ENCODE peak calls at places on chromosomes 13 and 19, in four cellular contexts. One of them, this sample, is unnamed.

GRCh38 chr19:33471111-33471996 is 50.2 kb downstream of the PEPD start:
- DNase-seq in Peyer's patch: no peak
- DNase-seq in cardiac muscle cell: no peak
- DNase-seq in PC-3: no peak
- DNase-seq in this sample: no peak

GRCh38 chr19:14112051-14112808 is 5.3 kb downstream of the PRKACA start:
- DNase-seq in Peyer's patch: no peak
- DNase-seq in cardiac muscle cell: peak
- DNase-seq in PC-3: no peak
- DNase-seq in this sample: no peak

GRCh38 chr13:50179977-50180376 is 164.7 kb downstream of the KCNRG start:
- DNase-seq in cardiac muscle cell: no peak
- DNase-seq in Peyer's patch: no peak
- DNase-seq in PC-3: no peak
- DNase-seq in this sample: no peak

GRCh38 chr19:17943284-17944221 is 10.7 kb downstream of the CCDC124 start:
- DNase-seq in PC-3: no peak
- DNase-seq in cardiac muscle cell: no peak
- DNase-seq in Peyer's patch: no peak
- DNase-seq in this sample: peak

GRCh38 chr13:76297331-76297730 is 588.9 kb downstream of the KCTD12 start:
- DNase-seq in cardiac muscle cell: no peak
- DNase-seq in PC-3: no peak
- DNase-seq in Peyer's patch: no peak
- DNase-seq in this sample: no peak

GRCh38 chr19:55044286-55044685 is 6.2 kb upstream of the GP6 start:
- DNase-seq in cardiac muscle cell: no peak
- DNase-seq in PC-3: no peak
- DNase-seq in Peyer's patch: no peak
- DNase-seq in this sample: no peak

GRCh38 chr13:74325106-74325505 is 190.9 kb upstream of the KLF12 start:
- DNase-seq in cardiac muscle cell: peak
- DNase-seq in Peyer's patch: no peak
- DNase-seq in PC-3: peak
- DNase-seq in this sample: peak

GRCh38 chr13:74841123-74841522 is 640.8 kb downstream of the TBC1D4 start:
- DNase-seq in PC-3: no peak
- DNase-seq in cardiac muscle cell: no peak
- DNase-seq in Peyer's patch: no peak
- DNase-seq in this sample: no peak

GRCh38 chr13:114314074-114314912 is at the start of gene CHAMP1:
- DNase-seq in PC-3: peak
- DNase-seq in Peyer's patch: peak
- DNase-seq in cardiac muscle cell: peak
- DNase-seq in this sample: peak

GRCh38 chr13:65789815-65790214 is 1440.3 kb downstream of the PCDH9 start:
- DNase-seq in cardiac muscle cell: peak
- DNase-seq in Peyer's patch: no peak
- DNase-seq in PC-3: peak
- DNase-seq in this sample: peak

GRCh38 chr13:28329395-28330158 is 165.4 kb downstream of the FLT1 start:
- DNase-seq in cardiac muscle cell: peak
- DNase-seq in Peyer's patch: no peak
- DNase-seq in PC-3: peak
- DNase-seq in this sample: peak

GRCh38 chr13:67474114-67474513 is 244.0 kb upstream of the PCDH9 start:
- DNase-seq in Peyer's patch: no peak
- DNase-seq in cardiac muscle cell: no peak
- DNase-seq in PC-3: no peak
- DNase-seq in this sample: no peak

GRCh38 chr13:108527849-108528248 is 101.6 kb upstream of the MYO16 start:
- DNase-seq in PC-3: no peak
- DNase-seq in cardiac muscle cell: no peak
- DNase-seq in Peyer's patch: no peak
- DNase-seq in this sample: no peak

GRCh38 chr19:50636317-50637085 is 3.2 kb downstream of the SYT3 start:
- DNase-seq in cardiac muscle cell: no peak
- DNase-seq in Peyer's patch: no peak
- DNase-seq in PC-3: no peak
- DNase-seq in this sample: no peak

GRCh38 chr19:30206187-30206586 is 166.0 kb upstream of the ZNF536 start:
- DNase-seq in PC-3: no peak
- DNase-seq in cardiac muscle cell: no peak
- DNase-seq in Peyer's patch: no peak
- DNase-seq in this sample: no peak

GRCh38 chr13:19329365-19329764 is 147.7 kb upstream of the TUBA3C start:
- DNase-seq in PC-3: no peak
- DNase-seq in cardiac muscle cell: no peak
- DNase-seq in Peyer's patch: no peak
- DNase-seq in this sample: no peak

GRCh38 chr19:5913739-5914357 is at the start of gene CAPS:
- DNase-seq in PC-3: peak
- DNase-seq in cardiac muscle cell: peak
- DNase-seq in Peyer's patch: no peak
- DNase-seq in this sample: peak

GRCh38 chr13:93847162-93847561 is 620.6 kb downstream of the GPC6 start:
- DNase-seq in Peyer's patch: no peak
- DNase-seq in cardiac muscle cell: peak
- DNase-seq in PC-3: peak
- DNase-seq in this sample: peak

GRCh38 chr19:46489445-46490272 is 6.0 kb downstream of the PNMA8B start:
- DNase-seq in PC-3: no peak
- DNase-seq in Peyer's patch: peak
- DNase-seq in cardiac muscle cell: peak
- DNase-seq in this sample: peak

GRCh38 chr19:53101518-53101917 is 1.7 kb downstream of the ZNF160 start:
- DNase-seq in Peyer's patch: no peak
- DNase-seq in PC-3: peak
- DNase-seq in cardiac muscle cell: peak
- DNase-seq in this sample: peak

GRCh38 chr13:40456979-40457553 is 209.4 kb downstream of the FOXO1 start:
- DNase-seq in PC-3: no peak
- DNase-seq in cardiac muscle cell: no peak
- DNase-seq in Peyer's patch: peak
- DNase-seq in this sample: no peak

GRCh38 chr19:32901504-32902161 is 32.1 kb upstream of the SLC7A9 start:
- DNase-seq in PC-3: peak
- DNase-seq in cardiac muscle cell: no peak
- DNase-seq in Peyer's patch: no peak
- DNase-seq in this sample: peak

GRCh38 chr13:78826936-78827335 is 168.0 kb upstream of the OBI1 start:
- DNase-seq in Peyer's patch: no peak
- DNase-seq in PC-3: no peak
- DNase-seq in cardiac muscle cell: no peak
- DNase-seq in this sample: no peak

GRCh38 chr13:31982540-31982939 is 49.0 kb upstream of the FRY start:
- DNase-seq in Peyer's patch: peak
- DNase-seq in PC-3: peak
- DNase-seq in cardiac muscle cell: peak
- DNase-seq in this sample: peak

GRCh38 chr13:85462792-85463425 is 336.3 kb downstream of the SLITRK6 start:
- DNase-seq in Peyer's patch: no peak
- DNase-seq in cardiac muscle cell: no peak
- DNase-seq in PC-3: no peak
- DNase-seq in this sample: no peak

GRCh38 chr13:27177852-27178251 is 6.2 kb upstream of the USP12 start:
- DNase-seq in PC-3: no peak
- DNase-seq in cardiac muscle cell: no peak
- DNase-seq in Peyer's patch: no peak
- DNase-seq in this sample: peak

GRCh38 chr19:2223959-2224358 is 12.2 kb downstream of the PLEKHJ1 start:
- DNase-seq in cardiac muscle cell: no peak
- DNase-seq in PC-3: no peak
- DNase-seq in Peyer's patch: peak
- DNase-seq in this sample: no peak

GRCh38 chr13:112244061-112244460 is 132.1 kb upstream of the SPACA7 start:
- DNase-seq in cardiac muscle cell: no peak
- DNase-seq in PC-3: no peak
- DNase-seq in Peyer's patch: no peak
- DNase-seq in this sample: no peak

GRCh38 chr19:47895165-47895782 is 9.2 kb upstream of the SULT2A1 start:
- DNase-seq in PC-3: no peak
- DNase-seq in cardiac muscle cell: peak
- DNase-seq in Peyer's patch: no peak
- DNase-seq in this sample: no peak
- TF ChIP-seq CTCF in PC-3: no peak
- TF ChIP-seq CTCF in cardiac muscle cell: no peak
- TF ChIP-seq CTCF in Peyer's patch: no peak
- TF ChIP-seq CTCF in this sample: no peak

GRCh38 chr19:45137179-45137761 is 23.5 kb downstream of the NKPD1 start:
- DNase-seq in cardiac muscle cell: peak
- DNase-seq in Peyer's patch: no peak
- DNase-seq in PC-3: no peak
- DNase-seq in this sample: no peak
- H3K4me3 ChIP-seq in cardiac muscle cell: no peak
- H3K4me3 ChIP-seq in Peyer's patch: no peak
- H3K4me3 ChIP-seq in PC-3: no peak
- H3K4me3 ChIP-seq in this sample: no peak

DNA sequence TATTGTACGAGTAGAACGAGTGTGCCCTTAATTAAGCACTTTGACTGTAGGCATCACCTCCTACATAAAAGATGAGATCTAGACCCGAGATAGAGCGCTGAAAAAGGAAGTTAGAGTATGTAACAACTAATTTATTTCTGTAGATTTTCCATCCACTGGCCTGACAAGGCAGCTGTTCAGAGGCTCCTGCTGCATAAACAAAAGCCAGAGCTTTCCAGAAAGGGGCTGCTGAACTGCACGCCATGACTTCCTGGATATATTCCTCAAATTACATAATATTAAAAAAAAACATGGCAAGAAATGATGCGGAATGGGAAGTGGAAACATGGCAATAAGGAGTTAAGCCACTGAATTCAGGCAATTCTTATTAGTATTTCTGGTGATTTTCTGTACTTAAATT is 89.7 kb downstream of the AKAP11 start:
- DNase-seq in PC-3: no peak
- DNase-seq in Peyer's patch: no peak
- DNase-seq in cardiac muscle cell: no peak
- DNase-seq in this sample: no peak
- TF ChIP-seq CTCF in PC-3: no peak
- TF ChIP-seq CTCF in Peyer's patch: no peak
- TF ChIP-seq CTCF in cardiac muscle cell: no peak
- TF ChIP-seq CTCF in this sample: no peak

DNA sequence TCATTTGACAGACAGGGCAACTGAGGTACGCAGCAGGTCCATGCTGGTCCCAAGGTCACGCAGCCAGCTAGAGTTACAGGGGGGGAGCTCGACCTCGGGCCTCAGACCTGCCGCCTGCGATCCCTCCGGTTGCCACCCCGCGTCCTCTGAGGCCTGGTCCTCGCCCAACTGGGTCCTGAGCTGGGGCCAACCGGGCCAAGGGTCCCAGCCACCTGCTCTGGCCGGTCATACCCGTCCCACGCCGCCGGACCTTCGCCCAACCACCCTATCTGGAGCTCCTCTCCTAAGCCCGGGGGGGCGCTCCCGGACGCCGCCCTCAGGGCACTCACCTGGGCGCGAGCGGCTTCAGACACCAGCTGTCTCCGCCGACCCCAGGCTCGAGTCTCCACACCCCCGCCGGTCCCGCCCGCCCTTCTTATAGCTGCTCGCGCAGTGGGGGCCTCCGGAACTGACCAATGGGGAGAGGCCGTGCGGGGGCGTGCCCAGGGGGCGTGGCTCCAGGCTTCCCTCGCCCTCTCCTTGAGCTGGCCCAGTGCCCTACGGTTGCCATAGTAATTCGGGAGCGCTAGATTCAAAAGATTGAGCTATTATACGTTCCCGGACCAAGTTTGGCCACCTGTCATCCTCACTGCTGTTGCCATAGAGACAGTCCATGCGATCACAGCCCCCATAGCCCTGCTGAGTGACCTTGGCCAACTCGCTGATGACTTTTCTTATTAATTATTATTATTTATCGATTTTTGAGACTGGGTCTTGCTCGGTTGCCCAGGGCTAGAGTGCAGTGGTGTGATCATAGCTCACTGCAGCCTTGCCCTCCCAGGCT is at the start of gene PLIN5:
- DNase-seq in cardiac muscle cell: peak
- DNase-seq in PC-3: peak
- DNase-seq in Peyer's patch: peak
- DNase-seq in this sample: peak
- H3K4me3 ChIP-seq in cardiac muscle cell: peak
- H3K4me3 ChIP-seq in PC-3: peak
- H3K4me3 ChIP-seq in Peyer's patch: no peak
- H3K4me3 ChIP-seq in this sample: no peak

GRCh38 chr13:22880756-22881701 is 299.8 kb upstream of the SGCG start:
- DNase-seq in Peyer's patch: no peak
- DNase-seq in PC-3: no peak
- DNase-seq in cardiac muscle cell: no peak
- DNase-seq in this sample: no peak
- TF ChIP-seq CTCF in Peyer's patch: no peak
- TF ChIP-seq CTCF in PC-3: no peak
- TF ChIP-seq CTCF in cardiac muscle cell: no peak
- TF ChIP-seq CTCF in this sample: no peak

DNA sequence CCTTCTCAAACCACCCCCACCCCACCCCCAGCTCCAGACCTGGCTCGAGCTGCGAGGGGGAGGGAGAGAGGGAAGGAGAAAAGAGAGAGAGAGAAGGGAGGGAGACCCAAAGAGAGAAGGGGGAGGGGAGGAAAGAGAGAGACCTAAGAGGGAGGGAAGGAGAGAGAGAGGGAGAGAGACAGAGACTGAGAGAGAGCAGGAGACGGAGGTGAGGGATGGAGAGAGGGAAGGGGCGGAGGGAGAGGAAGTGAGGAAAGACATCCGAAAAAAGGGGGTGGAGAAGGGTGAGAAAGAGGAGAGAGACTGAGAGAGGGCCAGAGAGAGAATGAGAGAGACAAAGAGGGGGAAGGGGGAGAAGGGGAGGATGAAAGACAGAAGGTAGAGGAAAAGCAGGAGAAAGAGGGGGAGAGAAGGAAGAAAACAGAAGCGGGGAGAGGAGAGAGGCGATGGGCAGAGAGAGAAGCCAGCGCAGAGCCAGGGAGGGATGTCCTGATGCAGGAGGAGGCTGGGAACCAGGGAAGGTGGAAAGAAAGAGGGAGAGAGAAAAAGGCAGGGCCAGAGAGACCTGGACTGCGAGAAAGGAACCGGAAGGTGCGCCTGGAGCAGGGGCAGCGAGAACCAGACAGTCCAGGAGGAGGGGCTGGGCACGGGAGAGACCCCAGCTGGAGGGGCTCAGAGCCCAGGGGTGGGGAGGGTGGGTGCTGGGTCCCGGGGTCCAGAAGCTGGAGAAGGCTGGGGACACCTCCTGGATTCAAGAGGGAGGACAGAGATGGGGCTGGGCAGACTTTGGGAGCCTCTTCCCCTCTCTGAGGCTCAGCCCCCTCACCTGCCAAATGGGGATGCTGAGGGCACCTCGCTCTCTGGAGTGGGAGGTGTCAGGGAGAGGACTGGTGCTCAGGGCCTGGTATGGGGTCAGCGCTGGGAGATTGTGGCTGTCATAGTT is 1.7 kb upstream of the SPACA6 start:
- DNase-seq in Peyer's patch: no peak
- DNase-seq in cardiac muscle cell: peak
- DNase-seq in PC-3: no peak
- DNase-seq in this sample: peak
- H3K4me3 ChIP-seq in Peyer's patch: peak
- H3K4me3 ChIP-seq in cardiac muscle cell: peak
- H3K4me3 ChIP-seq in PC-3: peak
- H3K4me3 ChIP-seq in this sample: peak

This sample was measured in epithelial cell of esophagus.